ENCODE peak calls at places on chromosomes 5 and 9, in eight cellular contexts. T is sigmoid colon, L is tibial nerve, D is A549, X is SK-N-SH, V is H1, H is stomach, W is GM12878. G is an unnamed sample.
A peak's percentile ranks its signal among the peaks of the same experiment; 100 is the strongest.

GRCh38 chr5:60183881-60184280 is 290.4 kb upstream of the PDE4D start:
- DNase-seq in T (no peak), L (no peak), V (no peak), X (no peak), D (no peak), H (no peak), W (peak; percentile 9), G (no peak)

GRCh38 chr9:69945671-69946141 is 97.9 kb upstream of the MAMDC2 start:
- DNase-seq in X (no peak), T (peak; percentile 78), L (peak; percentile 71), V (no peak), D (peak; percentile 10), H (peak; percentile 28), W (no peak), G (no peak)

GRCh38 chr5:145554399-145554798 is 280.7 kb downstream of the PRELID2 start:
- DNase-seq in H (no peak), X (peak; percentile 3), D (no peak), L (no peak), V (no peak), W (no peak), T (no peak), G (no peak)

GRCh38 chr5:94498199-94498598 is 120.2 kb downstream of the KIAA0825 start:
- DNase-seq in X (no peak), V (no peak), W (no peak), D (no peak), L (no peak), H (no peak), T (no peak), G (no peak)

GRCh38 chr5:101897914-101898313 is 398.2 kb downstream of the SLCO4C1 start:
- DNase-seq in H (no peak), T (no peak), L (no peak), D (peak; percentile 8), W (peak; percentile 1), V (peak; percentile 50), X (peak; percentile 8), G (no peak)

GRCh38 chr5:179914032-179914755 is 6.5 kb upstream of the TBC1D9B start:
- DNase-seq in W (no peak), X (no peak), D (peak; percentile 74), T (no peak), H (no peak), V (no peak), L (no peak), G (peak; percentile 34)

GRCh38 chr5:52801329-52801728 is 13.6 kb downstream of the ITGA1 start:
- DNase-seq in L (no peak), D (peak; percentile 11), W (no peak), T (no peak), X (no peak), V (no peak), H (no peak), G (no peak)

GRCh38 chr5:172172912-172173591 is 15.0 kb downstream of the STK10 start:
- DNase-seq in X (peak; percentile 58), W (no peak), L (no peak), D (no peak), V (no peak), H (no peak), T (no peak), G (no peak)

GRCh38 chr5:113170707-113171106 is 194.1 kb downstream of the DCP2 start:
- DNase-seq in V (peak; percentile 29), W (no peak), X (no peak), D (no peak), L (no peak), T (no peak), H (no peak), G (no peak)

GRCh38 chr9:76904661-76905457 is 1.1 kb downstream of the PRUNE2 start:
- DNase-seq in T (no peak), H (no peak), D (no peak), X (no peak), L (no peak), W (no peak), V (no peak), G (no peak)

GRCh38 chr9:27726244-27727141 is 153.2 kb upstream of the C9orf72 start:
- DNase-seq in V (peak; percentile 76), H (peak; percentile 52), D (peak; percentile 68), L (peak; percentile 64), X (peak; percentile 50), W (peak; percentile 20), T (no peak), G (peak; percentile 46)

GRCh38 chr5:149728303-149728702 is 1.8 kb upstream of the PPARGC1B start:
- DNase-seq in W (no peak), T (no peak), H (peak; percentile 63), L (no peak), X (no peak), V (no peak), D (no peak), G (no peak)

GRCh38 chr9:113309204-113309813 is 6.1 kb upstream of the RNF183 start:
- DNase-seq in X (peak; percentile 69), W (no peak), D (peak; percentile 42), V (no peak), T (no peak), H (peak; percentile 28), L (peak; percentile 19), G (peak; percentile 53)

GRCh38 chr9:33416996-33417395 is 14.6 kb upstream of the AQP7 start:
- DNase-seq in X (no peak), T (no peak), H (no peak), W (no peak), D (no peak), L (no peak), V (no peak), G (no peak)

GRCh38 chr5:174376056-174376455 is 330.6 kb downstream of the NSG2 start:
- DNase-seq in V (no peak), X (no peak), H (no peak), T (no peak), W (no peak), D (no peak), L (no peak), G (no peak)

GRCh38 chr5:50302815-50303490 is 138.1 kb downstream of the EMB start:
- DNase-seq in V (no peak), T (no peak), W (no peak), D (peak; percentile 74), H (no peak), X (no peak), L (no peak), G (no peak)

DNA sequence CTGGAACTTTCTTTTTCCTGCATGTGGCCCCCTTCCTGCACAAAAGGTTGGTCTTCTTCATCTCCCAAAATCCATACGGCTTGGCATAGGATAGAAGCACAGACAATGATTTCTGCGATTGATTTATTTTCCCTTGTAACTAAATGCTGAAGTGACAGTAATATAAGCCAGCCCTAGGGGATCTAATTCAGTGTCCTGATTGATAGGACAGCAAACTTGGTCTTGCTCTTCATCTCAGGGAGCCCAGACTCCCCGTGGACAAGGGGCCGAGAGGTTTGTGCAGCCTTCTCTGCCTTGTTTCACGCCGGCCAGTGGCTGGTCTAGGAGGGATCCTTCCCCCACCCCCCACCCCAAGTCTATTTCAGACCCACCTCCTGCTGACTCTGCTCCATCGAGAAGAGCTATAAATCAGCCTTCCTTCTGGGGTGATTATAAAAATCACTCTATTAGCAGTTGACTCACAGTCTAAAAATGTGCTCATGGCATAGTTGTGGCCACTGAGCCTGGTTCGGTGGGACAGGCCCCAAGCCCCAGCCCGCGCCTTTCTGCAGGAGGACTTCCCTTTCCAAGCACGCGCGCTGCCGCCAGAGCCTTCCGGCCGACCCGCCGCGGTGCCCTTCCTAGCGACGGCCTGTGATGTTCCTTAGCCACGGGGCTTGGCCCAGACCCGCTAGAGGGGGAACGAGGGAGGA is 89.8 kb upstream of the COL5A1 start:
- DNase-seq in H (no peak), D (peak; percentile 48), X (no peak), V (no peak), W (no peak), L (no peak), T (no peak), G (no peak)
- TF ChIP-seq EP300 in H (no peak), D (no peak), X (no peak), V (no peak), W (no peak), L (no peak), T (no peak), G (no peak)

GRCh38 chr5:110335361-110336046 is 391.0 kb downstream of the TMEM232 start:
- DNase-seq in H (no peak), L (no peak), W (no peak), V (no peak), T (no peak), X (no peak), D (no peak), G (no peak)
- TF ChIP-seq EP300 in H (no peak), L (no peak), W (no peak), V (no peak), T (no peak), X (peak; percentile 41), D (no peak), G (no peak)

GRCh38 chr9:81557957-81558791 is 131.2 kb downstream of the TLE1 start:
- DNase-seq in X (no peak), T (no peak), L (peak; percentile 42), H (peak; percentile 33), D (no peak), V (no peak), W (no peak), G (no peak)

GRCh38 chr9:81557452-81557956 is 131.8 kb downstream of the TLE1 start:
- DNase-seq in X (no peak), D (no peak), T (no peak), H (no peak), W (no peak), L (no peak), V (no peak), G (no peak)

GRCh38 chr9:81560851-81561732 is 128.3 kb downstream of the TLE1 start:
- DNase-seq in X (no peak), W (no peak), V (no peak), H (no peak), D (no peak), L (no peak), T (no peak), G (no peak)

GRCh38 chr9:81559197-81559596 is 130.2 kb downstream of the TLE1 start:
- DNase-seq in X (no peak), H (no peak), D (no peak), V (no peak), L (no peak), T (no peak), W (no peak), G (no peak)

DNA sequence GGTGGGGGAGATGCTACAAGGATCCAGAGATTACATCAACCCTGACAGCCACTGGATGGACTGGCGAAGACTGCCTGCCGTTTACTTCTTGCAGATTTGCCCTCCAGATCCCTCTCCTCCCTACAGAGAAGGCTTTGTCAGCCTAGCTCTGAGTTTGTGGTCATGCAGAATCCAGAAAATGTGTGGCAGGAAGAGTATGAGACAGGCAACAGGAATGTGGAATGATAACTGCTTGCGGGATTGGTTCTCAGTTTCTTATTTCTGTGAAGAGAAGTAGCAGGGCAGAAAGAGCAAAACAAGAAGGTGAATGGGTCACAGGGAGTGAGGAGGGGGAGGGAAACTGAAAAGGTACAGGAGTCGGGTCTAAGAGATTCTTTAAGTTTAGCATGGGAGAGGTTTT is 129.6 kb downstream of the TLE1 start:
- DNase-seq in D (peak; percentile 77), W (no peak), X (no peak), H (no peak), V (no peak), L (no peak), T (no peak), G (peak; percentile 63)
- TF ChIP-seq EP300 in D (peak; percentile 65), W (no peak), X (peak; percentile 46), H (no peak), V (no peak), L (peak; percentile 32), T (no peak), G (no peak)

DNA sequence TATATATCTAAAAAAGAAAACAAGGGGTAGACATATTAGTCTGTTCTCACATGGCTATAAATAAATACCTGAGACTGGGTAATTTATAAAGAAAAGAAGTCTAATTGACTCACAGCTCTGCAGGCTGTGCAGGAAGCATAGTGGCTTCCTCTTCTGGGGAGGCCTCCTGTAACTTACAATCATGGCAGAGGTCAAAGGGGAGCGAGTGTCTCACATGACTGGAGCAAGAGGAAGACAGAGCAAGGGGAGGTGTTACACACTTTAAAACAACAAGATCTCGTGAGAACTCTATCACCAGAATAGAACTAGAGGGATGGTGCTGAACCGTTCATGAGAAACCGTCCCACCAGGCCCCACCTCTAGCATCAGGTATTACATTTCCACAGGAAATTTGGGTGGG is 616.8 kb downstream of the TLE4 start:
- DNase-seq in W (no peak), V (no peak), H (no peak), X (no peak), D (no peak), T (no peak), L (no peak), G (no peak)
- TF ChIP-seq EP300 in W (no peak), V (no peak), H (no peak), X (no peak), D (no peak), T (no peak), L (no peak), G (no peak)